ENCODE peak calls at places on chromosomes 12 and 14, in six cellular contexts. C is mesothelial cell of epicardium, D is dorsolateral prefrontal cortex, N is lower lobe of right lung, Q is B cell, P is right lobe of liver. X is an unnamed sample.

GRCh38 chr12:4331221-4331620 is 10.2 kb downstream of the TIGAR start:
- DNase-seq in N (no peak), P (no peak), C (no peak), Q (no peak), D (no peak), X (no peak)

GRCh38 chr14:72692678-72693077 is 201.2 kb downstream of the DPF3 start:
- DNase-seq in Q (no peak), N (no peak), C (no peak), D (no peak), P (no peak), X (no peak)

GRCh38 chr12:50003595-50003994 is 21.7 kb downstream of the RACGAP1 start:
- DNase-seq in D (no peak), Q (no peak), P (no peak), N (no peak), C (no peak), X (no peak)

GRCh38 chr12:25053021-25053271 is 104.0 kb upstream of the BCAT1 start:
- DNase-seq in D (no peak), P (no peak), C (no peak), Q (no peak), N (no peak), X (no peak)

GRCh38 chr12:95248095-95248494 is 30.5 kb downstream of the VEZT start:
- DNase-seq in Q (no peak), D (no peak), N (no peak), C (no peak), P (no peak), X (no peak)

GRCh38 chr14:50763386-50764007 is 67.5 kb downstream of the NIN start:
- DNase-seq in N (no peak), Q (no peak), P (no peak), C (no peak), D (no peak), X (no peak)

GRCh38 chr14:37508500-37508899 is 86.5 kb downstream of the FOXA1 start:
- DNase-seq in Q (no peak), D (no peak), C (no peak), N (no peak), P (no peak), X (no peak)

GRCh38 chr14:94161979-94162378 is 12.1 kb upstream of the PPP4R4 start:
- DNase-seq in N (no peak), Q (no peak), D (no peak), C (no peak), P (no peak), X (no peak)

GRCh38 chr12:45433441-45433868 is 217.6 kb downstream of the ANO6 start:
- DNase-seq in D (no peak), P (no peak), N (no peak), C (no peak), Q (no peak), X (no peak)

GRCh38 chr12:56081393-56082347 is 1.7 kb downstream of the ERBB3 start:
- DNase-seq in D (peak; percentile 67), Q (no peak), P (peak; percentile 68), C (no peak), N (no peak), X (no peak)

GRCh38 chr12:102757154-102757873 is 159.7 kb downstream of the PAH start:
- DNase-seq in Q (no peak), N (no peak), P (no peak), C (no peak), D (peak; percentile 5), X (no peak)

GRCh38 chr12:123860369-123860768 is 98.3 kb downstream of the DNAH10 start:
- DNase-seq in C (no peak), D (no peak), Q (no peak), P (no peak), N (no peak), X (no peak)

GRCh38 chr12:121538699-121539061 is 42.1 kb downstream of the KDM2B start:
- DNase-seq in N (no peak), P (peak; percentile 46), D (no peak), Q (no peak), C (no peak), X (no peak)

GRCh38 chr12:116053479-116054195 is 223.9 kb downstream of the MED13L start:
- DNase-seq in P (peak; percentile 33), D (no peak), C (no peak), Q (no peak), N (no peak), X (no peak)

GRCh38 chr12:45553204-45553603 is 176.3 kb upstream of the ARID2 start:
- DNase-seq in D (no peak), N (no peak), Q (no peak), P (no peak), C (no peak), X (no peak)

GRCh38 chr14:102629700-102630365 is 37.4 kb downstream of the RCOR1 start:
- DNase-seq in N (no peak), D (no peak), P (no peak), Q (no peak), C (no peak), X (no peak)

GRCh38 chr12:18429366-18429765 is 168.0 kb downstream of the PIK3C2G start:
- DNase-seq in D (no peak), C (no peak), Q (no peak), N (no peak), P (no peak), X (no peak)

DNA sequence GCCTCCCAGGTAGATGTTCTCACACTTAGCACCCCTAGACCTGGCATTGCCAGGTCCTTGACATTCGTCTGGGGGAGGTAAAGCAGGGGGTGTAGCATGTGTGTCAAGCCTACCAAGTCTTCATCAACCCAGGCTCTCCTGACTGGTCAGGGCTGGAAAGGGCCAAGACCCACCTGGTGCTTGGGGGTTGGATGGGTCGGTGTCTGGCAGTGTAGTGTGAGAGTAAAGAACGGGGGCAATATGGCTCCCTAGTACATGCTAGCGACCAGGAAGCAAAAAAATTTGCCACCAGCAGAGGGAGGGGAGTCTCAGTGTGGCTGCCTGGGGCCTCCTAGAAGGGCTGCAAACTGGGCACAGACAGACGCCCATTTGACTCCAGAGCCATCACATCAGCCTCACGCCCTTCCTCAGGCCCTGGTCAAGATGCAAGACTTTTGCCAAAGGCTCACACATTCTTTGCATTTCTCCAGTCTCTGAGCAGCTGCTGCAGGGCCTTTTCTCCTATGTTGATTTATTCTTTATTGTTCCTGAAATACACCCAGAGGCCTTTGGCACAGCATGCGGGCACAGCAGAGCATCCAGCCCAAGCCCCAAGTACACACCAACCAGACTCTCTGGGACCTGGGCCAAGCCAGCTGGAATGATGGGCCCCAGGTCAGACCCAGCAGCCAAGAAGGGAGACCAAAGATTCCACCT is 38.3 kb upstream of the PNMA1 start:
- DNase-seq in P (peak; percentile 82), D (peak; percentile 56), N (no peak), C (no peak), Q (no peak), X (no peak)
- TF ChIP-seq CTCF in P (no peak), D (peak; percentile 19), N (no peak), C (no peak), Q (peak; percentile 53), X (peak; percentile 30)

GRCh38 chr12:77540097-77540496 is 290.6 kb upstream of the NAV3 start:
- DNase-seq in C (no peak), P (no peak), N (no peak), D (no peak), Q (no peak), X (no peak)
- TF ChIP-seq CTCF in C (no peak), P (no peak), N (no peak), D (no peak), Q (no peak), X (peak; percentile 17)

DNA sequence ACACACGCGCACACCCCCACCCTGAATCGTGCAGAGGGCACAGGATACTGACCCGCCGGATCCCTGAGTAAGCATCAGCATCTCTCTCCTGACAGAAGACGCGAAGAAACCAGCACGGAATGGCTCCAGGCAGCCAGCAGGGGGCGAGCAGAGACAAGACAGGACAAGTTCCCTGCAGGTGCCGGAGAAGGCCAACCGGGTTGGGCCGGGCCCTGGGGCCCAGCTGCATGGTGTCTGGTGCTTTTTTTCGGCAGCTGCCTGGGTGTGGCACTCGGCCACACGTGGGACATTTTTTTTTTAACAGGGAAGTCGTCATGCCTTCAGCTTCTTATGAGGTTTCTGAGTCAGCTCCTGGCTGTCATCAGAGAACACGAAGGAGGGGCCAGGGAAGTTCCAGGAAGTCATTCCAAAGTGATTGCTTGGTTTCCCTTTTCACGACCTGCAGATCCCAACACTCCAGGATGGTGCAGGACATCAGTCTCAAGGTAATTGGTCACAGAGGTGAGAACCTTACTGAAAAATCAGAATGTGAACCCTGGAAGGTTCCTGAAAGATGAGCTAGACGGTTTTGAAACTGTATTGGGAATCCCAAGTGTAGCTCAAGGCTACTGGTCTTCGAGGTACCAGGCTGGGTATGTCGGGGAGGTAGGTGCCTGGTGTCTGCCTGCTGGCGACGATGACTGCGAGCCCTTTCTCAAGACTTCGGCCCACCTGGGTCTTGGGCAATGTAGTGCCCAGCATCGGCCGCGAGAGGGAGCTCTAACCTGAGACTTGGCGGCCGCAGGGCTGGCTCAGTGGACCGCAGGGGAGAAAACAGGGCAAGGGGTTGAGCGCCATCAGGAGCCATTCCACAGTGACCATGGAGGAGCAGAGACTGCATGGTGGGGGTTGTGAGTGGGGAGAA is 190.8 kb upstream of the PRMT8 start:
- DNase-seq in Q (peak; percentile 84), C (peak; percentile 85), N (peak; percentile 90), D (peak; percentile 88), P (peak; percentile 87), X (peak; percentile 87)
- TF ChIP-seq CTCF in Q (peak; percentile 81), C (peak; percentile 94), N (peak; percentile 94), D (peak; percentile 98), P (peak; percentile 94), X (peak; percentile 99)

DNA sequence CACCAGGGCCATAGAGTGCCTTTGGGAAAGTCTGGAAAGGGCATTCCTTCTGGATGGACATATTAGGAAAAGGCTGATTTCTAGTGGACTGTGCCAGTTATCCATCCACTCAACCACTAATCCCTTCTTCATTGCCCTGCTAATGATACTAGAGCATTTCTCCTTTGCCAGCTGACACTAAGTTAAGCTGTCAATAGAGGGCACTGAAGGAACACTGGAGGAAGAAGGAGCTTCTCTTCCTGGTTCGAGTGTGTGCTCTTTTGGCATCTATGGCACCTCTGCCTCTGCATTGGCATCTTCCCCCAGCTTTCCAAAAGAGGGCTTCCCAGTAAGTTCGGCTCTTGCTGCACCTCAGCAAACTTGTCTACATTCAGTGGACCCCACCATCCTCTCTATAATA is 165.4 kb downstream of the DERA start:
- DNase-seq in P (no peak), Q (no peak), D (no peak), N (no peak), C (no peak), X (peak; percentile 23)
- TF ChIP-seq CTCF in P (peak; percentile 25), Q (no peak), D (no peak), N (peak; percentile 40), C (no peak), X (peak; percentile 60)

GRCh38 chr12:113818278-113818677 is 147.8 kb downstream of the RBM19 start:
- DNase-seq in D (no peak), C (no peak), Q (no peak), N (no peak), P (no peak), X (no peak)

GRCh38 chr12:113820842-113821241 is 145.3 kb downstream of the RBM19 start:
- DNase-seq in Q (no peak), D (no peak), N (no peak), P (no peak), C (no peak), X (no peak)

GRCh38 chr12:113820310-113820709 is 145.8 kb downstream of the RBM19 start:
- DNase-seq in P (no peak), D (no peak), N (no peak), C (no peak), Q (no peak), X (no peak)

GRCh38 chr12:113819495-113819894 is 146.6 kb downstream of the RBM19 start:
- DNase-seq in N (no peak), Q (no peak), P (no peak), D (no peak), C (no peak), X (no peak)

GRCh38 chr12:113818833-113819232 is 147.3 kb downstream of the RBM19 start:
- DNase-seq in C (no peak), D (no peak), N (no peak), P (no peak), Q (no peak), X (no peak)
- TF ChIP-seq CTCF in C (no peak), D (no peak), N (no peak), P (peak; percentile 7), Q (no peak), X (peak; percentile 21)

X was measured in GM13977.